ENCODE peak calls at places on chromosomes 12 and 14, in ten cellular contexts. V is transverse colon, P is HL-60, C is GM12878, H is breast epithelium, S is HepG2, T is Panc1, R is stomach, D is sigmoid colon, N is endothelial cell of umbilical vein. G is an unnamed sample.

GRCh38 chr12:117842630-117843029 is 126.2 kb downstream of the KSR2 start:
- DNase-seq in C (no peak), R (no peak), V (no peak), D (peak), T (no peak), S (no peak), H (no peak), N (no peak), P (no peak), G (no peak)

GRCh38 chr12:119869720-119870119 is 7.4 kb downstream of the CIT start:
- DNase-seq in P (no peak), R (no peak), N (peak), V (no peak), C (no peak), D (no peak), T (no peak), H (no peak), S (no peak), G (no peak)

GRCh38 chr14:51517116-51517515 is 134.6 kb upstream of the FRMD6 start:
- DNase-seq in V (no peak), P (no peak), N (no peak), S (no peak), C (no peak), D (no peak), H (no peak), R (no peak), T (no peak), G (no peak)

GRCh38 chr12:124601699-124602098 is 34.3 kb upstream of the NCOR2 start:
- DNase-seq in S (no peak), P (no peak), R (no peak), N (no peak), T (no peak), D (no peak), C (no peak), H (no peak), V (no peak), G (no peak)

GRCh38 chr12:107404981-107405380 is 280.6 kb upstream of the PWP1 start:
- DNase-seq in S (peak), C (no peak), D (no peak), T (no peak), N (peak), V (peak), P (peak), H (no peak), R (no peak), G (no peak)

GRCh38 chr12:6540181-6540877 is 6.0 kb downstream of the GAPDH start:
- DNase-seq in V (peak), P (peak), C (no peak), R (peak), D (peak), S (no peak), H (peak), T (no peak), N (peak), G (peak)

GRCh38 chr14:104636131-104636530 is 31.6 kb upstream of the TMEM179 start:
- DNase-seq in T (no peak), V (no peak), P (no peak), S (no peak), N (no peak), H (no peak), D (peak), R (no peak), C (no peak), G (no peak)

GRCh38 chr12:90079811-90080210 is 371.2 kb upstream of the ATP2B1 start:
- DNase-seq in P (no peak), N (no peak), V (no peak), T (no peak), R (no peak), D (no peak), S (no peak), H (no peak), C (no peak), G (no peak)

GRCh38 chr14:93980464-93981201 is 4.3 kb upstream of the ASB2 start:
- DNase-seq in R (no peak), V (peak), P (no peak), S (no peak), N (no peak), T (no peak), D (peak), H (no peak), C (no peak), G (no peak)

GRCh38 chr12:50981319-50982239 is 29.2 kb downstream of the HIGD1C start:
- DNase-seq in P (no peak), R (no peak), N (no peak), D (no peak), C (no peak), H (no peak), S (peak), T (no peak), V (no peak), G (no peak)

GRCh38 chr12:27193106-27193505 is 51.0 kb upstream of the STK38L start:
- DNase-seq in S (no peak), R (no peak), D (no peak), P (no peak), N (no peak), T (no peak), H (no peak), C (no peak), V (no peak), G (no peak)

GRCh38 chr14:99995700-99996356 is 69.4 kb upstream of the EVL start:
- DNase-seq in D (peak), R (peak), P (peak), T (peak), H (no peak), C (peak), N (peak), V (peak), S (peak), G (peak)

GRCh38 chr12:86572455-86572854 is 316.3 kb upstream of the MGAT4C start:
- DNase-seq in N (no peak), C (no peak), D (no peak), P (no peak), T (no peak), H (no peak), V (no peak), R (no peak), S (no peak), G (no peak)

GRCh38 chr12:10501031-10501430 is 4.7 kb upstream of the EIF2S3B start:
- DNase-seq in D (no peak), T (peak), C (no peak), V (no peak), S (no peak), H (no peak), P (no peak), N (peak), R (no peak), G (no peak)

GRCh38 chr14:33682746-33683145 is 268.1 kb downstream of the EGLN3 start:
- DNase-seq in N (no peak), R (peak), H (peak), D (peak), S (no peak), T (no peak), V (peak), C (no peak), P (no peak), G (no peak)

GRCh38 chr14:57182760-57183503 is 85.8 kb downstream of the EXOC5 start:
- DNase-seq in S (peak), R (no peak), V (no peak), P (no peak), D (no peak), T (no peak), N (no peak), H (no peak), C (no peak), G (no peak)

GRCh38 chr14:74029136-74029535 is 10.0 kb downstream of the BBOF1 start:
- DNase-seq in R (no peak), P (no peak), D (no peak), T (no peak), V (no peak), S (no peak), H (no peak), N (no peak), C (no peak), G (no peak)

GRCh38 chr14:57871487-57872080 is 5.7 kb upstream of the SLC35F4 start:
- DNase-seq in S (peak), R (no peak), D (no peak), N (peak), H (no peak), V (no peak), P (peak), T (peak), C (peak), G (no peak)

GRCh38 chr12:87596636-87597035 is 432.6 kb downstream of the C12orf50 start:
- DNase-seq in S (no peak), T (no peak), C (no peak), H (no peak), V (no peak), R (no peak), N (no peak), P (no peak), D (no peak), G (no peak)

GRCh38 chr12:22262309-22262708 is 72.2 kb downstream of the ST8SIA1 start:
- DNase-seq in H (no peak), S (no peak), C (no peak), T (no peak), R (no peak), N (no peak), P (no peak), D (no peak), V (no peak), G (no peak)

GRCh38 chr14:91241848-91242247 is 2.7 kb downstream of the GPR68 start:
- DNase-seq in T (no peak), R (no peak), P (peak), V (no peak), S (no peak), H (no peak), N (no peak), C (peak), D (no peak), G (no peak)

GRCh38 chr14:63982156-63982555 is 129.4 kb downstream of the SYNE2 start:
- DNase-seq in T (no peak), S (no peak), R (no peak), V (no peak), C (no peak), D (no peak), P (no peak), N (no peak), H (no peak), G (no peak)

GRCh38 chr14:23569443-23570151 is 2.0 kb upstream of the AP1G2 start:
- DNase-seq in H (peak), S (peak), P (no peak), R (no peak), N (no peak), T (no peak), D (peak), C (no peak), V (no peak), G (no peak)

GRCh38 chr12:31749024-31749704 is 20.3 kb upstream of the AMN1 start:
- DNase-seq in D (no peak), S (peak), T (peak), N (peak), C (peak), H (peak), R (peak), V (peak), P (peak), G (peak)
- TF ChIP-seq POLR2AphosphoS5 in D (peak), S (no peak), T (peak), N (peak), C (peak), H (peak), R (peak), V (peak), P (peak), G (peak)

DNA sequence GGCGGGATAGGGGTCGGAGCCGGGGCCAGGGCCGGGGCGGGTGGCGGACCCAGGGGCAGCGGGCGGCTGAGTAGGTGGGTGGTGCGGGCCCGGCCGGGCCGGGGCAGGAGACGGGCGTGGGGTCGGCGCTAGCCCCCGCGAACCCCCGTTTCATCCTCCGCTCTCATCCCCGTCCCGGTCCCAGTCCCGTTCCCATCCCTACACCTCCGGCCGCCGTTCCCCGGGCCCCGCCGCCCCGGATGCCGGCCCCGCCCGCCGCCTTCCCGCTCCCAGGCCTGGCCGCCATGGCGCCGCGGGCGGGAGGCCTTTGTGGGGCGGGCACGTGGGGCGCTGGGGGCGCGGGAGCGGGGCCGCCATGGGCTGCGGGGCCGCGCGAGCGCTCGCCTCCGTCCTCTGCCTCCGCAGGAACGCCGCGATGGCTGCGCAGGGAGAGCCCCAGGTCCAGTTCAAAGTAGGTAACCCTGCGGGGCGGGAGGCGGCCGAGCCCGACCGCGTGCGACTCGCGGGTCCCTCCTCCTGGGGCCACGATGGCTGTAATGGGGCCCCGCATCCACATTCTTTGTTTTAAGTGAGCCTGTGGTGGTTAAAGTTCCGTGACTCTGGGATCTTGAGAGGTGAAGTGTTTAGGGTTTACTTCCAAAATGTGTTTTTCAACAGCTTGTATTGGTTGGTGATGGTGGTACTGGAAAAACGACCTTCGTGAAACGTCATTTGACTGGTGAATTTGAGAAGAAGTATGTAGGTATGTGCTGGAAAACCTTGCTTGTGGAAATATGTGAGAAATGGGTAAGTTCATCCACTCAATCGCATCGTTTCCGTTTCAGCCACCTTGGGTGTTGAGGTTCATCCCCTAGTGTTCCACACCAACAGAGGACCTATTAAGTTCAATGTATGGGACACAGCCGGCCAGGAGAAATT is 572 bp downstream of the RAN start:
- DNase-seq in T (no peak), P (peak), C (no peak), N (peak), D (peak), V (peak), R (peak), S (no peak), H (peak), G (peak)
- TF ChIP-seq POLR2AphosphoS5 in T (no peak), P (peak), C (peak), N (no peak), D (no peak), V (no peak), R (no peak), S (no peak), H (no peak), G (no peak)

GRCh38 chr12:55926738-55927587 is 731 bp downstream of the PYM1 start:
- DNase-seq in P (peak), D (peak), T (peak), V (peak), N (peak), R (peak), C (peak), H (peak), S (peak), G (peak)
- TF ChIP-seq POLR2AphosphoS5 in P (peak), D (peak), T (peak), V (peak), N (peak), R (peak), C (peak), H (peak), S (peak), G (peak)

DNA sequence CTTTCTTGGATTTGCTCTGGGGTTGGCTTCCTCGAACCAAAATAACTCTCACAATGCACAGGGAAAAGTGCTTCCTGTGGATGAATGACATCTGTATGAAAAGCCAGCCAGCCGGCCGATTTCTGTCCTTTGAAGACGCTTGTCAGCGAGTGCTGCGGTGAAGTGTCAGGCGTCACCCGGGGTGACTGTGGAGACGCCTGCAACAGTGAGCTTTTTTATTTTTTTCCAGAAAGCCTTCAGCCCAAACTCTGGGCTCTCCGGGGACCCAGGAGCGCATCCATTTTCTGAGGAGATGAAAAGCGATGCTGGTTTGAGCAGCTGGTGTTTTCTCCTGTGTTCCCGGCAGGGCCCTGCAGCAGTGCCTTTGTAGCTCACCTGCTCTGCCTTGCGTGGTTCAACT is 147.9 kb upstream of the MYL2 start:
- DNase-seq in V (no peak), N (no peak), D (no peak), T (no peak), P (no peak), S (no peak), R (no peak), H (no peak), C (no peak), G (no peak)
- TF ChIP-seq POLR2AphosphoS5 in V (no peak), N (no peak), D (no peak), T (no peak), P (no peak), S (no peak), R (no peak), H (no peak), C (no peak), G (no peak)

DNA sequence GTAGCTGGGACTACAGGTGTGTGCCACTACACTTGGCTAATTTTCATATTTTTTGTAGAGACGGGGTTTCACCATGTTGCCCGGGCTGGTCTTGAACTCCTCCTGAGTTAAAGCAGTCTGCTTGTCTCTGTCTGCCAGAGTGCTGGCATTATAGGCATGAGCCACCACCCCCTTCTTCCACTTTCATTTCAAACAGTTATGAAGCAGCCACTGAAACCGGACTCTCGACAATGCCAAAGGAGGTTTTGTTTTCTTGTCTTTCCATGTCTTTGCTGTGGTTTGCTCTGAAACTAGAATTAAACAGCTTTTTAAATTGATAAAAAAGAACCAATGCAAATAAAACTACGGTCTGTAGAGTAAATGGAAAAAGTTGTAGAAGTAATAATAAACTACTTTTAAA is 30.4 kb downstream of the RAP1B start:
- DNase-seq in D (no peak), R (no peak), C (peak), N (no peak), P (no peak), V (peak), T (no peak), H (no peak), S (no peak), G (peak)
- TF ChIP-seq POLR2AphosphoS5 in D (no peak), R (no peak), C (no peak), N (no peak), P (no peak), V (no peak), T (no peak), H (no peak), S (no peak), G (no peak)

G was measured in GM12891.